ENCODE peak calls at places on chromosome 5, in ten cellular contexts. B is right atrium auricular region; V is stimulated activated CD8-positive, alpha-beta memory T cell treated with anti-CD3 and anti-CD28 coated beads, Interleukin-4, amount 100 ng/mL, for 48 hours; F is HS-5; X is nephron progenitor cell; T is AG04449; O is uterus; E is spleen; Y is ascending aorta; K is stimulated activated CD4-positive, alpha-beta T cell treated with anti-CD3 and anti-CD28 coated beads, Interleukin-1b, Interleukin-23, amount 100 ng/mL, for 4 hours. P is an unnamed sample.

GRCh38 chr5:55416306-55416705 is 108.5 kb downstream of the MTREX start:
- DNase-seq in B (no peak), V (no peak), F (no peak), X (no peak), T (no peak), O (no peak), E (no peak), Y (no peak), K (no peak), P (no peak)

GRCh38 chr5:53076014-53076413 is 33.5 kb downstream of the MOCS2 start:
- DNase-seq in B (no peak), V (no peak), F (no peak), X (no peak), T (no peak), O (no peak), E (no peak), Y (no peak), K (no peak), P (no peak)

GRCh38 chr5:1660037-1660400 is 136.3 kb upstream of the LPCAT1 start:
- DNase-seq in B (peak), V (no peak), F (no peak), X (no peak), T (no peak), O (no peak), E (no peak), Y (no peak), K (no peak), P (no peak)

GRCh38 chr5:172540099-172540870 is 86.0 kb upstream of the SH3PXD2B start:
- DNase-seq in B (peak), V (no peak), F (no peak), X (no peak), T (no peak), O (peak), E (peak), Y (no peak), K (no peak), P (peak)

GRCh38 chr5:36355513-36355912 is 53.8 kb upstream of the RANBP3L start:
- DNase-seq in B (no peak), V (no peak), F (no peak), X (no peak), T (no peak), O (no peak), E (no peak), Y (no peak), K (no peak), P (no peak)

GRCh38 chr5:181039961-181040915 is at the start of gene BTNL9:
- DNase-seq in B (no peak), V (no peak), F (no peak), X (no peak), T (no peak), O (no peak), E (peak), Y (no peak), K (no peak), P (no peak)

GRCh38 chr5:32076699-32077695 is 97.1 kb downstream of the GOLPH3 start:
- DNase-seq in B (no peak), V (peak), F (peak), X (peak), T (no peak), O (peak), E (no peak), Y (no peak), K (no peak), P (no peak)

GRCh38 chr5:33180900-33181299 is 259.9 kb upstream of the TARS1 start:
- DNase-seq in B (no peak), V (no peak), F (peak), X (no peak), T (peak), O (no peak), E (no peak), Y (no peak), K (no peak), P (no peak)